ENCODE peak calls at places on chromosomes 4 and X, in five cellular contexts. L is CD4-positive, CD25-positive, alpha-beta regulatory T cell; S is astrocyte; C is endothelial cell of umbilical vein; F is Panc1. W is an unnamed sample. For H3K9me3 and H3K36me3, the result is how much of the 10 kb centered on the place peaks cover.

GRCh38 chr4:54063737-54064316 is 578 bp downstream of the CHIC2 start:
- DNase-seq in L (peak), S (no peak), C (peak), F (no peak), W (no peak)

GRCh38 chrX:115650916-115651315 is 89.9 kb downstream of the PLS3 start:
- DNase-seq in L (no peak), S (peak), C (peak), F (no peak), W (no peak)

GRCh38 chrX:103254171-103254824 is 657 bp downstream of the TCEAL8 start:
- DNase-seq in L (peak), S (peak), C (peak), F (no peak), W (peak)

GRCh38 chr4:157221895-157222763 is 1.6 kb downstream of the GRIA2 start:
- DNase-seq in L (no peak), S (peak), C (peak), F (no peak), W (no peak)

GRCh38 chr4:23773884-23774636 is 115.8 kb downstream of the PPARGC1A start:
- DNase-seq in L (no peak), S (no peak), C (no peak), F (no peak), W (no peak)

GRCh38 chrX:49163555-49164419 is 1.2 kb downstream of the MAGIX start:
- DNase-seq in L (peak), S (peak), C (peak), F (no peak), W (no peak)

GRCh38 chr4:110850461-110851447 is 227.9 kb upstream of the PITX2 start:
- DNase-seq in L (no peak), S (no peak), C (no peak), F (no peak), W (no peak)

GRCh38 chr4:133154725-133155124 is 5.6 kb downstream of the PCDH10 start:
- DNase-seq in L (no peak), S (peak), C (peak), F (peak), W (no peak)

GRCh38 chr4:95694411-95694810 is 145.5 kb upstream of the PDHA2 start:
- DNase-seq in L (no peak), S (no peak), C (peak), F (no peak), W (no peak)

GRCh38 chr4:44237643-44238042 is 211.0 kb downstream of the KCTD8 start:
- DNase-seq in L (no peak), S (no peak), C (no peak), F (no peak), W (no peak)

GRCh38 chr4:7575426-7575825 is 140.7 kb upstream of the PSAPL1 start:
- DNase-seq in L (no peak), S (no peak), C (no peak), F (no peak), W (no peak)

GRCh38 chr4:7571736-7572135 is 137.0 kb upstream of the PSAPL1 start:
- DNase-seq in L (no peak), S (no peak), C (no peak), F (no peak), W (no peak)

GRCh38 chr4:7570156-7570778 is 135.5 kb upstream of the PSAPL1 start:
- DNase-seq in L (no peak), S (no peak), C (no peak), F (no peak), W (no peak)

GRCh38 chr4:7571001-7571400 is 136.3 kb upstream of the PSAPL1 start:
- DNase-seq in L (no peak), S (no peak), C (no peak), F (no peak), W (no peak)

DNA sequence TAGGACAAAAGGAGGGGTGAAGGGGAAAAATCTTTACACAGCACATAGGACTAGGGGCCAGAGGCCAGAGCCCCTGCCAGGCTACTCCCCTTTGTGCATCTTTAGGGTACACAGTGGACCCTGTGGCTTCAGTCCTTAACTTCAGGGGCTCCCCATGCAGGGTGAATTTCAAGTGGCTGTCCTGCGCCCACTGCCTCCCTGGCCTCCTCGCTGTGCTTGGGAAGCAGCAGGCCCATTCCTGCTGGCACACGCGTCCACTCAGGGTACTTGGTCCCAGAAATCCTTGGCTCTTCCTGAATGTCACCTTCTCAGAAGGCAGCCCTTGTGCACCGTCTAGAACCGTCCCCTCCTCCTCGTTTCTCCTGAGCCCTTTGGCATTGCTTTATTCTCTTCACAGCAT is 139.0 kb upstream of the PSAPL1 start:
- DNase-seq in L (no peak), S (no peak), C (no peak), F (no peak), W (no peak)
- H3K9me3 ChIP-seq in L (under half), S (under half), C (under half), F (under half), W (under half)

GRCh38 chr4:113478032-113478431 is 283.5 kb downstream of the CAMK2D start:
- DNase-seq in L (no peak), S (no peak), C (no peak), F (no peak), W (no peak)
- H3K36me3 ChIP-seq in L (under half), S (under half), C (under half), F (under half), W (under half)

GRCh38 chr4:24967346-24967745 is 54.5 kb upstream of the CCDC149 start:
- DNase-seq in L (no peak), S (no peak), C (no peak), F (no peak), W (no peak)
- H3K9me3 ChIP-seq in L (under half), S (under half), C (under half), F (under half), W (under half)

GRCh38 chr4:7799306-7799705 is 140.4 kb downstream of the AFAP1 start:
- DNase-seq in L (no peak), S (no peak), C (no peak), F (no peak), W (no peak)

GRCh38 chr4:7798215-7798995 is 141.3 kb downstream of the AFAP1 start:
- DNase-seq in L (no peak), S (peak), C (peak), F (no peak), W (no peak)

GRCh38 chr4:7797330-7797729 is 142.3 kb downstream of the AFAP1 start:
- DNase-seq in L (no peak), S (no peak), C (no peak), F (no peak), W (no peak)

GRCh38 chr4:7793186-7793585 is 146.5 kb downstream of the AFAP1 start:
- DNase-seq in L (no peak), S (no peak), C (no peak), F (no peak), W (no peak)

GRCh38 chr4:7795983-7796382 is 143.7 kb downstream of the AFAP1 start:
- DNase-seq in L (no peak), S (no peak), C (no peak), F (no peak), W (no peak)
- H3K36me3 ChIP-seq in L (under half), S (half or more), C (under half), F (under half), W (under half)

GRCh38 chr4:1480720-1481119 is 74.5 kb upstream of the NKX1-1 start:
- DNase-seq in L (no peak), S (no peak), C (no peak), F (no peak), W (no peak)
- H3K9me3 ChIP-seq in L (under half), S (under half), C (under half), F (under half), W (under half)

DNA sequence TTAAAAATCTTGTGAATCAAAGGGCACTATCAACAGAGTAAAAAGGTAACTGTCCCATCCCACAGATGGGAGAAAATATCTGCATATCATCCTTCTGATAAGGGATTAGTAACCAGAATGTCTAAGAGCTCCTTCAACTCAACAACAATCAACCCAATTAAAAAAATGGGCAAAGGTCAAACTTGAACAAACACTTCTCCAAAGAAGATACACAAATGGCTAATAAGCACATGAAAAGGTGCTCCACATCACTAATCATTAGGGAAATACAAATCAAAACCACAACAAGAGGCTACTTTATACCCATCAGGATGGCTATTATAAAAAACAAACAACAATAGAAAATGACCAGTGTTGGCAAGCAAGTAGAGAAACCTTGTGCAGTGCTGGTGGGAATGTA is 43.3 kb downstream of the TMEM165 start:
- DNase-seq in L (no peak), S (no peak), C (no peak), F (no peak), W (no peak)
- H3K36me3 ChIP-seq in L (half or more), S (under half), C (under half), F (under half), W (under half)

GRCh38 chrX:97843200-97843811 is 959.6 kb downstream of the RPA4 start:
- DNase-seq in L (no peak), S (no peak), C (no peak), F (no peak), W (no peak)
- H3K9me3 ChIP-seq in L (under half), S (under half), C (under half), F (under half), W (under half)

GRCh38 chrX:71301195-71301924 is at the start of gene ITGB1BP2:
- DNase-seq in L (no peak), S (peak), C (peak), F (no peak), W (no peak)

GRCh38 chrX:71298119-71298518 is 3.4 kb upstream of the ITGB1BP2 start:
- DNase-seq in L (no peak), S (no peak), C (no peak), F (no peak), W (no peak)

GRCh38 chrX:71291381-71291780 is 7.9 kb downstream of the NONO start:
- DNase-seq in L (no peak), S (peak), C (no peak), F (no peak), W (no peak)

GRCh38 chrX:71292669-71293379 is 8.7 kb upstream of the ITGB1BP2 start:
- DNase-seq in L (no peak), S (peak), C (no peak), F (no peak), W (no peak)

GRCh38 chrX:71296806-71297205 is 4.7 kb upstream of the ITGB1BP2 start:
- DNase-seq in L (no peak), S (no peak), C (no peak), F (no peak), W (no peak)
- H3K36me3 ChIP-seq in L (half or more), S (under half), C (under half), F (under half), W (under half)

GRCh38 chrX:677376-677775 is 46.8 kb downstream of the SHOX start:
- DNase-seq in L (no peak), S (no peak), C (no peak), F (no peak), W (no peak)

GRCh38 chrX:679161-679979 is 48.8 kb downstream of the SHOX start:
- DNase-seq in L (no peak), S (no peak), C (no peak), F (no peak), W (no peak)

GRCh38 chrX:682892-683291 is 52.3 kb downstream of the SHOX start:
- DNase-seq in L (no peak), S (no peak), C (no peak), F (no peak), W (no peak)

GRCh38 chrX:681989-682388 is 51.4 kb downstream of the SHOX start:
- DNase-seq in L (no peak), S (no peak), C (no peak), F (no peak), W (no peak)

DNA sequence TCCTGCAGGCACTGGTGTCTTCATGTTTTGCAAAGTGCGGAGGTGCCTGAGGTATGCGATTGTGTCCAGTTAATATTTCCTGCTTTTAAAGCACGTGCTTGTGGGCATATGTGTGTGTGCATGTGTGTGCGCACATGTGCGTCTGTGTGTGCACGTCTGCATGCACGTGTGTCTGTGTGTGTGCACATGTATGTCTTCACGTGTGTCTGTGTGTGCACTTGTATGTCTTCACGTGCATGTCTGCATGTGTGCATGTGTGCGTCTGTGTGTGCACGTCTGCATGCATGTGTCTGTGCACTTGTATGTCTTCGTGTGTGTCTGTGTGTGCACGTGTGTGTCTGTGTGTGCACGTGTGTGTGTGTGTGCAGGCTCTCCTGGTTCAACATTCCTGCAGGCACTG is 49.5 kb downstream of the SHOX start:
- DNase-seq in L (no peak), S (no peak), C (no peak), F (no peak), W (no peak)
- H3K9me3 ChIP-seq in L (under half), S (under half), C (under half), F (under half), W (under half)

DNA sequence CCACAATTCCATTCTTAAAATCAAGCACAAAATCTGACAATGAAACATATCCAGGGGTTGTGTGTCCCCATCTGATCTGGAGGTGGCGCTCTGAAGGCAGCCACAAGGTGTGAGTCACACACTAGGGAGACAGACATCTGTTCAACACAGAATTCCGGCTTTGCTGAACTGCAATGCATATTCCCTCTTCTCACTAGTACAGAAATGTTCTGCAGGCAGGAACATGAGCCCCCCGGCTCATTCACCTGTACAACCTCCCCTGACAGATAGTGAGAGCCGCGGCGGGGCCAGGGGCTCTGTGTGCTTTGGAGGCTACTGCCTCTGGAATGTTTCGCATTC is 41.9 kb downstream of the WDR1 start:
- DNase-seq in L (no peak), S (peak), C (peak), F (no peak), W (no peak)
- H3K36me3 ChIP-seq in L (half or more), S (half or more), C (under half), F (under half), W (half or more)

W was measured in iPS DF 6.9.